ENCODE peak calls at places on chromosomes 1 and 21, in ten cellular contexts. T is vagina, O is tibial nerve, Y is OCI-LY7, Z is WTC11, I is thyroid gland, L is BE2C, V is astrocyte of the cerebellum, R is GM13977, K is IMR-90. W is an unnamed sample.
A peak's percentile ranks its signal among the peaks of the same experiment; 100 is the strongest.

GRCh38 chr1:23483327-23484252 is at the start of gene ASAP3:
- DNase-seq in T (no peak), O (no peak), Y (no peak), Z (peak; percentile 76), I (peak; percentile 64), L (no peak), V (peak; percentile 64), R (peak; percentile 19), K (peak; percentile 41), W (peak; percentile 41)

GRCh38 chr1:8818325-8818775 is 910 bp upstream of the RERE start:
- DNase-seq in T (no peak), O (peak; percentile 73), Y (no peak), Z (no peak), I (peak; percentile 33), L (peak; percentile 33), V (peak; percentile 80), R (no peak), K (peak; percentile 82), W (no peak)

GRCh38 chr1:219088778-219089557 is 84.7 kb upstream of the LYPLAL1 start:
- DNase-seq in T (no peak), O (peak; percentile 57), Y (no peak), Z (no peak), I (peak; percentile 7), L (no peak), V (peak; percentile 26), R (no peak), K (peak; percentile 97), W (no peak)

GRCh38 chr1:196355206-196355786 is 252.9 kb downstream of the KCNT2 start:
- DNase-seq in T (no peak), O (peak; percentile 40), Y (no peak), Z (no peak), I (no peak), L (no peak), V (peak; percentile 41), R (no peak), K (peak; percentile 25), W (no peak)

GRCh38 chr1:171911506-171911905 is 70.2 kb downstream of the DNM3 start:
- DNase-seq in T (no peak), O (no peak), Y (no peak), Z (no peak), I (no peak), L (no peak), V (no peak), R (no peak), K (no peak), W (no peak)

GRCh38 chr1:180632326-180633088 is 685 bp downstream of the XPR1 start:
- DNase-seq in T (no peak), O (peak; percentile 46), Y (peak; percentile 70), Z (peak; percentile 75), I (peak; percentile 64), L (peak; percentile 73), V (no peak), R (peak; percentile 64), K (no peak), W (peak; percentile 77)

GRCh38 chr1:34060901-34061415 is 104.1 kb downstream of the CSMD2 start:
- DNase-seq in T (no peak), O (peak; percentile 55), Y (no peak), Z (no peak), I (no peak), L (no peak), V (no peak), R (no peak), K (no peak), W (no peak)

GRCh38 chr1:173914366-173914871 is 2.7 kb downstream of the SERPINC1 start:
- DNase-seq in T (no peak), O (no peak), Y (peak; percentile 67), Z (peak; percentile 58), I (peak; percentile 23), L (peak; percentile 59), V (no peak), R (peak; percentile 51), K (peak; percentile 18), W (peak; percentile 58)

GRCh38 chr1:960371-961131 is at the start of gene KLHL17:
- DNase-seq in T (no peak), O (peak; percentile 65), Y (peak; percentile 81), Z (peak; percentile 85), I (peak; percentile 54), L (peak; percentile 91), V (no peak), R (peak; percentile 95), K (peak; percentile 45), W (peak; percentile 91)

DNA sequence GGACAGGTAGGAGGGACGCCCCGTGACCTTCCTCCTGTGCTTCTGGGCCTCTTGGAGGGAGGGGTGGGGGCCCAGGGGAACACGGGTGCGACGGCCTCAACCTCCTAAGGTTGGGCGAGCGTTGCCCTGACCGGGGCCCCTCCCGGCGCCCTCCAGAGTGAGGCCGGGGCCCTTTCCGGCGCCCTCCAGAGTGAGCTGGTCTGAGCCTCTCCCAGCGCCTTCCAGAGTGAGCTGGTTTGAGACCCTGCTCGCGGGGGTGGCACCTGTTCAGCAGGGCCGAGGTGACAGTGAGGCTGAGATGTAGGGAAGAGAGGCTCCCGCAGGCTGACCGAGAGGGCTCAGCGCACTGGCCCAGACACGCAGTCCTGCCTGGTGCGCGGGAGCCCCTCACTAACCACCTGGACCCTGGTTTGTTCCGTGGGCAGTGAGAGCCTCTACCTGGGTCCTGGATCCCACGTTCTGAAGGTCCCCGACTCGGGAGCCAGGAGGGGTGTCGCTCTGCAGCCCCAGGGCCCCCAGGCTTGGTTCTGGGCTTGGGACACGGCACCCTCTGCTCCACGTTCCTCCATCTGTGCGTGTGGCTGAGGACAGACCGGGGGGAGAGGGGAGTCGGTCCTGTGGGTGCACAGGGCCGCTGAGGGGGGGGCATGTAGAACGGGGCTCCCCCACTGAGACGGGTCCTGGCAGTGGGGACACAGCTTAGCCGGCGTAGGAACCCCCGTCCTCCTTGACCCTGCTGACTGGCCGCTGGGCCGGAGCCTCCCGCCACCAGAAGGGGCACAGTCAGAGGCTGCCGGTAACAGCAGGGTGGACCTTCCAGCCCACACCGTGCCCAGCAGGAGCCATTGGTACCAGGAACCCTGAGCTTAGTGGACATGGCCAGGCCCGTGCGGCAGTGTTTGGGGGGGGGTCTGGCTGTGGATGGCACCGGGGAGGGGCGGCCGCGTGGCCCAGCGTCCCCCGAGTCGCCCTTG is 1.5 kb downstream of the COL6A1 start:
- DNase-seq in T (no peak), O (no peak), Y (no peak), Z (peak; percentile 42), I (no peak), L (peak; percentile 8), V (no peak), R (no peak), K (no peak), W (no peak)
- TF ChIP-seq CTCF in T (no peak), O (no peak), Y (no peak), Z (no peak), I (no peak), L (no peak), V (no peak), R (no peak), K (no peak), W (no peak)

DNA sequence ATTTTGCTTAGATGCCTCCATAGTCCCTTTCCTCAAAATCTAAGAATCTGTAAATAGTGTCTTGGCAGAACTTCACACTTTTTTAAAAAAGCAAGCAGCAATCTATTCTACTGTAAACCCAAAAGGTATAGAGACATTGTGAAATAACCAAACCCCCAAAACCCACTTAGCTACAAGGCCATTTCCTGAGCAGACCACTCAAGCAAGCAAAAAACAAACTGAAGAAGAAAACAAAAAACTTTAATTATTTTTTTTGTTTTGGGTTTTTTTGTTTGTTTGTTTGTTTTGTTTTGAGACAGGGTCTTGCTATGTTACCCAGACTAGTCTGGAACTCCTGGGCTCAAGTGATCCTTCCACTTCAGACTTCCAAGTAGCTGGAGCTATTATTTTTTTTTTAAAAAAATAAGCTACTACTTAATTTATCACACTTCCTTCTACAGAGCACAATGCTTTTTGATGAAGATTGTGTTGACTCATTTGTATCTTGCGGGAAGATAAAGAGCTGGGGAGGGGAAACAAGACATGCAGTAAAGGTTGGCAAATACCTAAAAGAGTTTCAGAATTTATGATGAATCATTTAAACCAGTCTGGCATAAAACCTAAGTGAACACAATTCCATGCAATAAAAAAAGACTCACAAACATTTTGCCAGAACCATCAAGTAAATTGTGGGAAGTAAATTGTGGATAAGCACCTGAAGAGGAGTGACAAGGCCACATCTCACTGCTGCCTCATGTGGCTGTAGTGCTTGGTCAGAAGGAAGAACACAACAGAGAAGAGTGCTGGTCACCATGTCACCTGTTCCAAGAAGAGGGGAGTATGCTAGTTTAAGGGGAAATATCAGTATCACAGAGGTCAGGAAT is 2.7 kb upstream of the PTPN22 start:
- DNase-seq in T (no peak), O (no peak), Y (peak; percentile 68), Z (no peak), I (no peak), L (no peak), V (no peak), R (no peak), K (peak; percentile 8), W (no peak)
- TF ChIP-seq CTCF in T (no peak), O (no peak), Y (peak; percentile 85), Z (no peak), I (no peak), L (peak; percentile 47), V (peak; percentile 43), R (peak; percentile 55), K (peak; percentile 5), W (peak; percentile 53)

GRCh38 chr1:201893431-201893830 is 4.7 kb downstream of the SHISA4 start:
- DNase-seq in T (no peak), O (no peak), Y (no peak), Z (no peak), I (no peak), L (no peak), V (no peak), R (no peak), K (no peak), W (peak; percentile 8)
- TF ChIP-seq CTCF in T (no peak), O (no peak), Y (no peak), Z (no peak), I (no peak), L (no peak), V (no peak), R (no peak), K (no peak), W (no peak)

GRCh38 chr1:40362199-40362598 is 11.3 kb upstream of the SMAP2 start:
- DNase-seq in T (no peak), O (no peak), Y (no peak), Z (no peak), I (no peak), L (no peak), V (no peak), R (no peak), K (no peak), W (no peak)

GRCh38 chr1:40361637-40362036 is 11.9 kb upstream of the SMAP2 start:
- DNase-seq in T (no peak), O (no peak), Y (no peak), Z (no peak), I (no peak), L (no peak), V (no peak), R (no peak), K (no peak), W (no peak)

GRCh38 chr1:40360631-40361030 is 12.9 kb upstream of the SMAP2 start:
- DNase-seq in T (no peak), O (no peak), Y (no peak), Z (no peak), I (no peak), L (no peak), V (no peak), R (no peak), K (no peak), W (no peak)

GRCh38 chr1:40362699-40363098 is 10.8 kb upstream of the SMAP2 start:
- DNase-seq in T (no peak), O (no peak), Y (no peak), Z (no peak), I (no peak), L (no peak), V (no peak), R (no peak), K (peak; percentile 69), W (no peak)

DNA sequence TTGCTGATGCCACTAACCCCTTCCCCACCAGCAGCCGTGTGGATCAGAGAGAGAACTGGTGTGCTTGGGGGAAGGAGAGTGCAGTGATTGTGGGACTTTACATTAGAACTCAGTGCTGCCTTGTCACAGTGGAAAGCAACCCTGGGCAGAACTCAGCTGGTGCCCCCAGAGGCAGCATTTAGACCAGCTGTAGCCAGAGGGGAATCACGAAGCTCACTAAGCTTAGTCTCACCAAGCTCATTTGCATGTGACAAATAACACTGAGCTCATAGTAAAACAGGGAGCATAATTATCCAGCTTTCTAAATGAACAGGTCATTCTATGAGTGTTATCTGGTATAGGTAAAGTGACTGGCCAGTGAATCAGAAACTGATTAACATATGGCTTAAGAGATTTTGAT is 9.8 kb upstream of the SMAP2 start:
- DNase-seq in T (no peak), O (no peak), Y (peak; percentile 73), Z (peak; percentile 27), I (no peak), L (peak; percentile 6), V (no peak), R (peak; percentile 59), K (no peak), W (no peak)
- TF ChIP-seq CTCF in T (no peak), O (no peak), Y (peak; percentile 69), Z (no peak), I (no peak), L (no peak), V (no peak), R (peak; percentile 20), K (no peak), W (peak; percentile 24)

W was measured in GM13976.